ENCODE peak calls at places on chromosomes 1 and 21, in ten cellular contexts. One of them, this sample, is unnamed.

GRCh38 chr1:98761238-98761637 is 99.7 kb downstream of the SNX7 start:
- DNase-seq in lower lobe of right lung: no peak
- DNase-seq in AG04449: no peak
- DNase-seq in bronchial epithelial cell: peak
- DNase-seq in LNCaP clone FGC: no peak
- DNase-seq in right cardiac atrium: no peak
- DNase-seq in IMR-90: no peak
- DNase-seq in thoracic aorta: no peak
- DNase-seq in mammary epithelial cell: peak
- DNase-seq in suprapubic skin: no peak
- DNase-seq in this sample: no peak

GRCh38 chr1:110927484-110928075 is 36.1 kb downstream of the LRIF1 start:
- DNase-seq in lower lobe of right lung: no peak
- DNase-seq in right cardiac atrium: no peak
- DNase-seq in LNCaP clone FGC: no peak
- DNase-seq in mammary epithelial cell: peak
- DNase-seq in bronchial epithelial cell: peak
- DNase-seq in thoracic aorta: no peak
- DNase-seq in IMR-90: peak
- DNase-seq in AG04449: no peak
- DNase-seq in suprapubic skin: no peak
- DNase-seq in this sample: no peak

GRCh38 chr21:42311160-42311559 is 4.0 kb downstream of the TFF3 start:
- DNase-seq in AG04449: no peak
- DNase-seq in lower lobe of right lung: no peak
- DNase-seq in thoracic aorta: no peak
- DNase-seq in suprapubic skin: no peak
- DNase-seq in bronchial epithelial cell: no peak
- DNase-seq in IMR-90: no peak
- DNase-seq in LNCaP clone FGC: no peak
- DNase-seq in mammary epithelial cell: no peak
- DNase-seq in right cardiac atrium: no peak
- DNase-seq in this sample: no peak

GRCh38 chr1:212238552-212238951 is 46.7 kb upstream of the PPP2R5A start:
- DNase-seq in mammary epithelial cell: no peak
- DNase-seq in right cardiac atrium: peak
- DNase-seq in thoracic aorta: no peak
- DNase-seq in LNCaP clone FGC: peak
- DNase-seq in AG04449: no peak
- DNase-seq in IMR-90: no peak
- DNase-seq in bronchial epithelial cell: no peak
- DNase-seq in lower lobe of right lung: no peak
- DNase-seq in suprapubic skin: no peak
- DNase-seq in this sample: no peak

GRCh38 chr1:44826375-44827196 is 16.5 kb downstream of the PTCH2 start:
- DNase-seq in bronchial epithelial cell: no peak
- DNase-seq in mammary epithelial cell: no peak
- DNase-seq in suprapubic skin: peak
- DNase-seq in thoracic aorta: no peak
- DNase-seq in AG04449: no peak
- DNase-seq in LNCaP clone FGC: no peak
- DNase-seq in lower lobe of right lung: peak
- DNase-seq in right cardiac atrium: peak
- DNase-seq in IMR-90: no peak
- DNase-seq in this sample: no peak

GRCh38 chr1:71080178-71080781 is 555 bp downstream of the ZRANB2 start:
- DNase-seq in LNCaP clone FGC: no peak
- DNase-seq in mammary epithelial cell: peak
- DNase-seq in bronchial epithelial cell: peak
- DNase-seq in lower lobe of right lung: no peak
- DNase-seq in IMR-90: peak
- DNase-seq in right cardiac atrium: no peak
- DNase-seq in suprapubic skin: no peak
- DNase-seq in thoracic aorta: no peak
- DNase-seq in AG04449: no peak
- DNase-seq in this sample: no peak

GRCh38 chr1:172537827-172538391 is 5.0 kb downstream of the SUCO start:
- DNase-seq in mammary epithelial cell: peak
- DNase-seq in LNCaP clone FGC: no peak
- DNase-seq in thoracic aorta: no peak
- DNase-seq in IMR-90: no peak
- DNase-seq in bronchial epithelial cell: no peak
- DNase-seq in lower lobe of right lung: no peak
- DNase-seq in AG04449: no peak
- DNase-seq in right cardiac atrium: no peak
- DNase-seq in suprapubic skin: no peak
- DNase-seq in this sample: no peak

GRCh38 chr1:168686666-168687065 is 42.3 kb downstream of the DPT start:
- DNase-seq in suprapubic skin: no peak
- DNase-seq in right cardiac atrium: no peak
- DNase-seq in bronchial epithelial cell: no peak
- DNase-seq in IMR-90: no peak
- DNase-seq in AG04449: no peak
- DNase-seq in lower lobe of right lung: no peak
- DNase-seq in LNCaP clone FGC: no peak
- DNase-seq in thoracic aorta: no peak
- DNase-seq in mammary epithelial cell: no peak
- DNase-seq in this sample: no peak

GRCh38 chr1:112264553-112264952 is 131.5 kb upstream of the CTTNBP2NL start:
- DNase-seq in suprapubic skin: no peak
- DNase-seq in thoracic aorta: no peak
- DNase-seq in right cardiac atrium: no peak
- DNase-seq in AG04449: no peak
- DNase-seq in bronchial epithelial cell: no peak
- DNase-seq in LNCaP clone FGC: peak
- DNase-seq in IMR-90: no peak
- DNase-seq in mammary epithelial cell: no peak
- DNase-seq in lower lobe of right lung: no peak
- DNase-seq in this sample: no peak

GRCh38 chr1:112264010-112264409 is 132.0 kb upstream of the CTTNBP2NL start:
- DNase-seq in IMR-90: no peak
- DNase-seq in thoracic aorta: no peak
- DNase-seq in suprapubic skin: no peak
- DNase-seq in LNCaP clone FGC: no peak
- DNase-seq in bronchial epithelial cell: no peak
- DNase-seq in right cardiac atrium: peak
- DNase-seq in mammary epithelial cell: no peak
- DNase-seq in AG04449: no peak
- DNase-seq in lower lobe of right lung: no peak
- DNase-seq in this sample: no peak

GRCh38 chr1:112262301-112262700 is 133.7 kb upstream of the CTTNBP2NL start:
- DNase-seq in AG04449: no peak
- DNase-seq in IMR-90: no peak
- DNase-seq in suprapubic skin: no peak
- DNase-seq in mammary epithelial cell: no peak
- DNase-seq in bronchial epithelial cell: no peak
- DNase-seq in thoracic aorta: no peak
- DNase-seq in LNCaP clone FGC: no peak
- DNase-seq in right cardiac atrium: no peak
- DNase-seq in lower lobe of right lung: no peak
- DNase-seq in this sample: no peak

GRCh38 chr1:112265946-112266345 is 130.1 kb upstream of the CTTNBP2NL start:
- DNase-seq in LNCaP clone FGC: no peak
- DNase-seq in thoracic aorta: no peak
- DNase-seq in bronchial epithelial cell: no peak
- DNase-seq in right cardiac atrium: no peak
- DNase-seq in lower lobe of right lung: no peak
- DNase-seq in mammary epithelial cell: no peak
- DNase-seq in AG04449: no peak
- DNase-seq in IMR-90: no peak
- DNase-seq in suprapubic skin: no peak
- DNase-seq in this sample: no peak

GRCh38 chr1:112263464-112263863 is 132.6 kb upstream of the CTTNBP2NL start:
- DNase-seq in bronchial epithelial cell: peak
- DNase-seq in right cardiac atrium: no peak
- DNase-seq in AG04449: peak
- DNase-seq in mammary epithelial cell: peak
- DNase-seq in LNCaP clone FGC: no peak
- DNase-seq in lower lobe of right lung: no peak
- DNase-seq in suprapubic skin: no peak
- DNase-seq in IMR-90: peak
- DNase-seq in thoracic aorta: no peak
- DNase-seq in this sample: no peak
- H3K4me3 ChIP-seq in bronchial epithelial cell: no peak
- H3K4me3 ChIP-seq in right cardiac atrium: no peak
- H3K4me3 ChIP-seq in AG04449: no peak
- H3K4me3 ChIP-seq in mammary epithelial cell: no peak
- H3K4me3 ChIP-seq in LNCaP clone FGC: no peak
- H3K4me3 ChIP-seq in lower lobe of right lung: no peak
- H3K4me3 ChIP-seq in suprapubic skin: no peak
- H3K4me3 ChIP-seq in IMR-90: no peak
- H3K4me3 ChIP-seq in thoracic aorta: no peak
- H3K4me3 ChIP-seq in this sample: no peak

GRCh38 chr1:24110642-24111263 is 1.2 kb downstream of the MYOM3 start:
- DNase-seq in mammary epithelial cell: no peak
- DNase-seq in right cardiac atrium: peak
- DNase-seq in IMR-90: no peak
- DNase-seq in thoracic aorta: no peak
- DNase-seq in bronchial epithelial cell: no peak
- DNase-seq in AG04449: no peak
- DNase-seq in LNCaP clone FGC: no peak
- DNase-seq in suprapubic skin: no peak
- DNase-seq in lower lobe of right lung: peak
- DNase-seq in this sample: no peak

GRCh38 chr1:24111264-24111997 is 504 bp downstream of the MYOM3 start:
- DNase-seq in suprapubic skin: no peak
- DNase-seq in lower lobe of right lung: peak
- DNase-seq in mammary epithelial cell: peak
- DNase-seq in LNCaP clone FGC: no peak
- DNase-seq in AG04449: no peak
- DNase-seq in bronchial epithelial cell: peak
- DNase-seq in right cardiac atrium: peak
- DNase-seq in IMR-90: no peak
- DNase-seq in thoracic aorta: peak
- DNase-seq in this sample: no peak

GRCh38 chr1:24114753-24115152 is 2.8 kb upstream of the MYOM3 start:
- DNase-seq in thoracic aorta: no peak
- DNase-seq in lower lobe of right lung: no peak
- DNase-seq in mammary epithelial cell: no peak
- DNase-seq in LNCaP clone FGC: no peak
- DNase-seq in bronchial epithelial cell: no peak
- DNase-seq in IMR-90: no peak
- DNase-seq in suprapubic skin: no peak
- DNase-seq in right cardiac atrium: no peak
- DNase-seq in AG04449: no peak
- DNase-seq in this sample: no peak

GRCh38 chr1:24111998-24112380 is at the start of gene MYOM3:
- DNase-seq in IMR-90: no peak
- DNase-seq in bronchial epithelial cell: no peak
- DNase-seq in thoracic aorta: no peak
- DNase-seq in mammary epithelial cell: no peak
- DNase-seq in AG04449: no peak
- DNase-seq in suprapubic skin: no peak
- DNase-seq in lower lobe of right lung: no peak
- DNase-seq in LNCaP clone FGC: no peak
- DNase-seq in right cardiac atrium: peak
- DNase-seq in this sample: no peak

DNA sequence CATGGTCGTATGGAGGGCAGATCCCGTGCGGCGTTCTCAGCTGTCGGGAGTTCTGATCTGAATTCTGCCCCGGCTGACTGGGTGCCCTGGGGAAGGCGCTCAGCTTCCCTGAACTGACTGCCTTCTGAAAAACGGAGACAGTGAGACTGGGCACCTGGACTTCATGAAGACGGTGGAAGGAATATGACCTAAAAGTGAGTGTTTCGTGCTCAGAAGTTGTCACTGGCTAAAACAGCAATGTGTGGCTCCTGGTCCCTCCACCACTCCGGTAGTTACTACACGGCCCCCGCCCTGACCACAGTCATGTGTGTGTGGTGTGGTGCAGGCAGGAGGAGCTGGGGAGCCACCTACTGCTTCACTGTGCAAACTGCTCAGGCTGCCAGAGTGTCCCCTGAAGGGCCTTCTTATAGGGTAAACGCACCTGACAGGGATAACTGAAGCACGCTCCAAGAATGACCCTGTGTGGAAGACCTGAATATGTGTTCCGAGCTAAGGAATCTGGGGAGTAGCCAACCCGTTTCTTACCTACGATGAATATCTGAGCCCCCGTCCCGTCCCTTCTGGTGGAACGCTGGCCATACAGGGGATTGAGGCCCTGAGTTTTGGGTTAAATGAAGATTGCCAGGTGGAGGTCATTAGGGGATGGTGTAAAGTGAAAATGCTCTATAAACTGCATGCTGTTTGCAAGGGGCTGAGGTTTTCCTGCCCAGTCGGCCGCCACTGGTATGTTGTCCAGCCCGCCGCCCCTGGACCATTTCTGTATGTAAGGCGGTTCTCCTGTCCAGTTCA is 640 bp upstream of the MYOM3 start:
- DNase-seq in suprapubic skin: no peak
- DNase-seq in right cardiac atrium: peak
- DNase-seq in mammary epithelial cell: peak
- DNase-seq in bronchial epithelial cell: peak
- DNase-seq in LNCaP clone FGC: no peak
- DNase-seq in thoracic aorta: peak
- DNase-seq in IMR-90: peak
- DNase-seq in lower lobe of right lung: peak
- DNase-seq in AG04449: no peak
- DNase-seq in this sample: no peak
- H3K4me3 ChIP-seq in suprapubic skin: peak
- H3K4me3 ChIP-seq in right cardiac atrium: peak
- H3K4me3 ChIP-seq in mammary epithelial cell: no peak
- H3K4me3 ChIP-seq in bronchial epithelial cell: peak
- H3K4me3 ChIP-seq in LNCaP clone FGC: no peak
- H3K4me3 ChIP-seq in thoracic aorta: peak
- H3K4me3 ChIP-seq in IMR-90: no peak
- H3K4me3 ChIP-seq in lower lobe of right lung: peak
- H3K4me3 ChIP-seq in AG04449: peak
- H3K4me3 ChIP-seq in this sample: no peak

DNA sequence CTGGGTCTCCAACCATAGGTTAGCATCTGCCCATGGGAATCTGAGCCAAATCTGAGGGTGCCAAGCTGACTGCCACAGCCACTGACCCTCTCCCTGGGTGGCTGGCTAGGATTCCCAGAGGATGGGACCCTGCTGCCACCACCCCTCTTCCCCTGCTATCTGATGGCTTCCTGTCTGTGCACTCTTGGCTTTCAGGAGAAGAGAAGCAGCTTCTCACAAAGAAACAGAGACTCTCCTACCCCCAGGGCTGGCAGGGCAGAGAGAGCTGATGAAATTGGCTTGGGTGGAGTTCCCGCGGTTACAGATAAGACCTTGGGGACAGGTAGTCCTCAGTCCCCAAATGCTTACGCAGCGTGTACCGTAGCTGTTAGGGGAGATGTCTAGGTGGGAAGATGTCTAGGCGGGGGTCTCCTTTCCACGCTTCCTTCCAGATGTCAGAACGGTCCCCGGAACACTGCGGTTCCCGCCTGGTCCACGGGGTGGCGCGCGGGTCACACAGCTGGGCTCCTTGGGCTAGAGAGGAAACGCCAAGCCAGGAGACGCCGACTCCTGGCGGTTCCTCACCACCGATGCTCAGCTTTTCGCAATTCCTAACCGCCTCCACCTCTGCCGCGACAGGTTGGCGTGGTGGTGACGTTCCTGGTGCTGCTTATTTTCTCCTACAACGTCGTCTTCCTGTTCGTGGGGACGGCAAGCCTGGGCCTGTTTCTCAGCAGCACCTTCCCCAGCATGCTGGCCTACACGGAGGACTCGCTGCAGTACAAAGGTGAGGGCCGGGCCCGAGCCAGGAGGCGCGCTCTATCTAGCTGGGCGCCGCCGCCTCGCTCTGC is 40.1 kb downstream of the ELK4 start:
- DNase-seq in suprapubic skin: peak
- DNase-seq in bronchial epithelial cell: peak
- DNase-seq in IMR-90: peak
- DNase-seq in lower lobe of right lung: peak
- DNase-seq in right cardiac atrium: peak
- DNase-seq in mammary epithelial cell: peak
- DNase-seq in thoracic aorta: peak
- DNase-seq in LNCaP clone FGC: peak
- DNase-seq in AG04449: no peak
- DNase-seq in this sample: peak
- H3K4me3 ChIP-seq in suprapubic skin: peak
- H3K4me3 ChIP-seq in bronchial epithelial cell: no peak
- H3K4me3 ChIP-seq in IMR-90: peak
- H3K4me3 ChIP-seq in lower lobe of right lung: peak
- H3K4me3 ChIP-seq in right cardiac atrium: peak
- H3K4me3 ChIP-seq in mammary epithelial cell: no peak
- H3K4me3 ChIP-seq in thoracic aorta: peak
- H3K4me3 ChIP-seq in LNCaP clone FGC: peak
- H3K4me3 ChIP-seq in AG04449: peak
- H3K4me3 ChIP-seq in this sample: peak

GRCh38 chr1:91829293-91830153 is 56.4 kb downstream of the TGFBR3 start:
- DNase-seq in bronchial epithelial cell: no peak
- DNase-seq in thoracic aorta: no peak
- DNase-seq in lower lobe of right lung: no peak
- DNase-seq in LNCaP clone FGC: no peak
- DNase-seq in AG04449: no peak
- DNase-seq in suprapubic skin: no peak
- DNase-seq in IMR-90: no peak
- DNase-seq in right cardiac atrium: no peak
- DNase-seq in mammary epithelial cell: no peak
- DNase-seq in this sample: no peak

GRCh38 chr1:91828583-91829281 is 57.2 kb downstream of the TGFBR3 start:
- DNase-seq in bronchial epithelial cell: peak
- DNase-seq in AG04449: no peak
- DNase-seq in mammary epithelial cell: no peak
- DNase-seq in suprapubic skin: no peak
- DNase-seq in right cardiac atrium: no peak
- DNase-seq in LNCaP clone FGC: no peak
- DNase-seq in lower lobe of right lung: no peak
- DNase-seq in IMR-90: no peak
- DNase-seq in thoracic aorta: no peak
- DNase-seq in this sample: no peak

GRCh38 chr1:91828007-91828321 is 58.0 kb downstream of the TGFBR3 start:
- DNase-seq in LNCaP clone FGC: no peak
- DNase-seq in AG04449: no peak
- DNase-seq in bronchial epithelial cell: no peak
- DNase-seq in mammary epithelial cell: no peak
- DNase-seq in IMR-90: no peak
- DNase-seq in suprapubic skin: no peak
- DNase-seq in thoracic aorta: no peak
- DNase-seq in lower lobe of right lung: no peak
- DNase-seq in right cardiac atrium: no peak
- DNase-seq in this sample: no peak

GRCh38 chr1:91831132-91831930 is 54.6 kb downstream of the TGFBR3 start:
- DNase-seq in thoracic aorta: no peak
- DNase-seq in AG04449: peak
- DNase-seq in IMR-90: peak
- DNase-seq in mammary epithelial cell: no peak
- DNase-seq in suprapubic skin: no peak
- DNase-seq in lower lobe of right lung: no peak
- DNase-seq in right cardiac atrium: no peak
- DNase-seq in LNCaP clone FGC: no peak
- DNase-seq in bronchial epithelial cell: no peak
- DNase-seq in this sample: no peak

DNA sequence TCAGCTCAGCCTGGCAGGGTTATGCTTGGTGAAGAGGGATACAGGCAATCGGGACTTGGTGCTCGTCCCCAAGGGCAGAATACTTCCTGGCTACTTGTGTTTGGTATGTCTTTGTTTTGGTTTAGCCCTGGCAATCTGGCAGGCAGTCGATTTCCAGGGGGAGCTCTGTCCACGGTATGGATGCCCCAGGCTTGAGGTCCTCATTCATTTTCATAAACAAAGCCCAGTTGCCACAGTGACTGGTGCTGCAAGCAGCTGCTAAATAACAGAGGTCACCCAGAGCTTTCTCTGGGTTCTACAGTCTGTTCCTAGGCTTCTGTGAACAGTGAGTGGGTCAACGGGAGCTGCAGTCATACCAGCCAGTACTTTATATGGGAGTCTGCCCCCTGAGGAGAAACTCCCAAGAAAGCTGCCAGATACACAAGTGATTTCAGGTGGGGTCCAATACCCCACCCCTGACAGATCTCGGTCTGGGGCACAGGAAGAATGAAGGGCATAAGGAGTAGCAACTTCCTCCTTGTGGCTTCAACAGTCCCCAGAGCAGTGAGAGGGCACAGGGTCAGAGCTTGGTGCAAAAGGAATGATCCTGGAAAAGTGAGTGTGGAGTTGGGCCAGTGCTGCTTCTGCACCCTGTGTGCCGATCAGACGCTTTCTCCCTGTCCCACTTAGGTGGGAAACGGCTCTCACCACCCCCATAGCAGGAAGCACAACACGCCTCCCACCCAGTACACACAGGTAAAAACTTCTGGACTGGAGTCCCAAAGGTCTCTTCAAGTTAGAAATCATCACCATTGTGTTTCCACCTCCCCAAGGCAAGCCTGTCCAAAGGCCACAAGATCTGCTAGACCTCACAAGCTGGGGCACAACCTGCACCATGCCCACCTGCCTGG is 55.5 kb downstream of the TGFBR3 start:
- DNase-seq in bronchial epithelial cell: peak
- DNase-seq in lower lobe of right lung: peak
- DNase-seq in mammary epithelial cell: peak
- DNase-seq in suprapubic skin: peak
- DNase-seq in IMR-90: peak
- DNase-seq in right cardiac atrium: peak
- DNase-seq in AG04449: peak
- DNase-seq in thoracic aorta: peak
- DNase-seq in LNCaP clone FGC: no peak
- DNase-seq in this sample: no peak
- H3K4me3 ChIP-seq in bronchial epithelial cell: no peak
- H3K4me3 ChIP-seq in lower lobe of right lung: no peak
- H3K4me3 ChIP-seq in mammary epithelial cell: no peak
- H3K4me3 ChIP-seq in suprapubic skin: no peak
- H3K4me3 ChIP-seq in IMR-90: no peak
- H3K4me3 ChIP-seq in right cardiac atrium: no peak
- H3K4me3 ChIP-seq in AG04449: no peak
- H3K4me3 ChIP-seq in thoracic aorta: no peak
- H3K4me3 ChIP-seq in LNCaP clone FGC: no peak
- H3K4me3 ChIP-seq in this sample: no peak

This sample was measured in RWPE2.